ENCODE peak calls at places on chromosomes 4 and X, in nine cellular contexts. R is IMR-90, O is astrocyte, I is A549, B is spleen, D is transverse colon, K is sigmoid colon, S is K562, Q is AG10803. X is an unnamed sample.

GRCh38 chr4:14180983-14181601 is 553.6 kb upstream of the BOD1L1 start:
- DNase-seq in D (no peak), R (peak; percentile 14), I (peak; percentile 13), K (no peak), B (no peak), O (peak; percentile 17), S (no peak), Q (no peak), X (peak; percentile 45)

GRCh38 chr4:5545271-5545670 is 163.1 kb downstream of the EVC2 start:
- DNase-seq in Q (no peak), K (no peak), S (no peak), I (no peak), R (peak; percentile 12), B (no peak), D (no peak), O (no peak), X (no peak)

GRCh38 chrX:130120746-130121504 is 10.6 kb upstream of the ELF4 start:
- DNase-seq in I (peak; percentile 84), Q (peak; percentile 78), K (peak; percentile 89), D (peak; percentile 74), R (peak; percentile 71), O (peak; percentile 62), S (peak; percentile 74), B (peak; percentile 93), X (no peak)

GRCh38 chr4:61443813-61444510 is 243.8 kb downstream of the ADGRL3 start:
- DNase-seq in K (no peak), B (no peak), O (peak; percentile 58), R (peak; percentile 61), D (no peak), S (no peak), I (no peak), Q (peak; percentile 8), X (no peak)

GRCh38 chrX:103310592-103311400 is at the start of gene BEX2:
- DNase-seq in O (no peak), B (peak; percentile 93), D (peak; percentile 86), R (no peak), I (peak; percentile 72), S (peak; percentile 75), K (peak; percentile 81), Q (no peak), X (peak; percentile 87)

GRCh38 chr4:37561803-37562207 is 124.4 kb downstream of the RELL1 start:
- DNase-seq in D (no peak), R (peak; percentile 80), O (peak; percentile 91), S (peak; percentile 38), K (no peak), Q (peak; percentile 5), B (no peak), I (no peak), X (no peak)

GRCh38 chr4:183984561-183984960 is 79.5 kb downstream of the STOX2 start:
- DNase-seq in S (no peak), K (no peak), O (no peak), D (no peak), Q (no peak), B (no peak), R (no peak), I (no peak), X (no peak)

GRCh38 chr4:26130173-26130572 is 190.6 kb upstream of the RBPJ start:
- DNase-seq in O (no peak), Q (no peak), B (no peak), R (no peak), S (no peak), K (no peak), I (no peak), D (no peak), X (no peak)

GRCh38 chr4:681736-682451 is 7.1 kb downstream of the SLC49A3 start:
- DNase-seq in K (peak; percentile 77), B (peak; percentile 84), O (no peak), S (peak; percentile 92), R (no peak), I (no peak), Q (no peak), D (peak; percentile 90), X (peak; percentile 84)

GRCh38 chrX:151633157-151633556 is 62.1 kb upstream of the PRRG3 start:
- DNase-seq in K (no peak), B (no peak), O (no peak), R (no peak), S (peak; percentile 59), I (no peak), Q (no peak), D (no peak), X (no peak)

GRCh38 chr4:42149004-42149403 is 3.5 kb downstream of the BEND4 start:
- DNase-seq in Q (no peak), S (no peak), K (no peak), D (no peak), B (no peak), R (no peak), I (no peak), O (no peak), X (no peak)

GRCh38 chr4:89482926-89483595 is 175.5 kb upstream of the GPRIN3 start:
- DNase-seq in R (no peak), B (no peak), I (no peak), O (no peak), S (no peak), K (no peak), D (no peak), Q (no peak), X (no peak)

GRCh38 chr4:34633216-34633615 is 1611.1 kb downstream of the ARAP2 start:
- DNase-seq in O (no peak), I (no peak), D (no peak), K (no peak), B (no peak), R (no peak), S (no peak), Q (no peak), X (no peak)

GRCh38 chrX:145919400-145919799 is 101.8 kb downstream of the SLITRK2 start:
- DNase-seq in I (no peak), K (no peak), R (no peak), O (no peak), S (no peak), D (no peak), B (no peak), Q (no peak), X (no peak)

GRCh38 chr4:13783800-13784411 is 156.4 kb upstream of the BOD1L1 start:
- DNase-seq in D (no peak), O (peak; percentile 19), Q (no peak), I (no peak), B (no peak), R (no peak), K (no peak), S (no peak), X (no peak)

GRCh38 chr4:113738251-113738650 is 23.3 kb downstream of the CAMK2D start:
- DNase-seq in D (no peak), K (no peak), S (no peak), R (peak; percentile 83), B (no peak), I (no peak), O (peak; percentile 83), Q (peak; percentile 86), X (no peak)

GRCh38 chr4:94722748-94723147 is 35.0 kb upstream of the BMPR1B start:
- DNase-seq in Q (no peak), B (no peak), R (no peak), I (no peak), D (no peak), K (no peak), O (no peak), S (no peak), X (no peak)

GRCh38 chr4:164949448-164950118 is 27.9 kb downstream of the TRIM61 start:
- DNase-seq in I (no peak), S (no peak), Q (peak; percentile 18), R (no peak), K (no peak), O (no peak), B (no peak), D (no peak), X (peak; percentile 22)
- TF ChIP-seq CTCF in I (no peak), S (no peak), Q (peak; percentile 16), R (no peak), K (no peak), O (no peak), B (no peak), D (no peak), X (peak; percentile 25)

GRCh38 chrX:72573158-72573511 is 492 bp upstream of the HDAC8 start:
- DNase-seq in B (no peak), R (no peak), D (no peak), I (no peak), O (no peak), S (peak; percentile 16), Q (no peak), K (no peak), X (no peak)
- TF ChIP-seq CTCF in B (no peak), R (no peak), D (no peak), I (peak; percentile 13), O (no peak), S (no peak), Q (no peak), K (no peak), X (no peak)

GRCh38 chr4:152356428-152357034 is 179.4 kb downstream of the FBXW7 start:
- DNase-seq in B (no peak), K (no peak), S (no peak), R (peak; percentile 21), D (no peak), Q (peak; percentile 65), O (peak; percentile 15), I (no peak), X (no peak)
- TF ChIP-seq CTCF in B (no peak), K (no peak), S (no peak), R (peak; percentile 5), D (no peak), Q (no peak), O (no peak), I (peak; percentile 24), X (no peak)

DNA sequence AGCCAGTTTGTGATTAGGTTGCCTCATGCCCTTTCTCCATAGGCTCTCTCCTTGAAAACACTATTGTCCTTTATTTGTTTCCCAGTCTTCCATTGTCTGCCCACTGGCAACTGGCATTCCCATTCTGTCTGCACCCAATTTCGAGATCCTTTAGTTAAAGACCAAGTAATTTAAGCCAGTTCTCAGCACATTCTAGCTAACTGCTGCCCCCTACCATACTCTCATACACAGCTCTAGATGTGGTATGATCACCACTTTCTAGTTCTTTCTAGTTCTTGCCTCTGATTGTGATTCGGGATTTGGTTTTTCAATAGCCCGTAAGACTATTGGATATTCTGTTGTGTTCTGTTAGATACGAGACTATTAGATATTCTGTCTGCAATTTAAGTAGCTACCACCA is 135.8 kb upstream of the TRPC5 start:
- DNase-seq in D (no peak), B (no peak), K (no peak), Q (no peak), I (no peak), S (no peak), O (no peak), R (no peak), X (no peak)
- TF ChIP-seq CTCF in D (no peak), B (no peak), K (no peak), Q (no peak), I (no peak), S (no peak), O (no peak), R (no peak), X (no peak)

X was measured in Caco-2.